ENCODE peak calls at places on chromosomes 2 and 18, in ten cellular contexts. L, F, M, N, W, A, P, I, R and J are unnamed samples.

GRCh38 chr18:57737661-57738060 is 65.5 kb downstream of the ATP8B1 start:
- DNase-seq in I (no peak), A (no peak), L (peak; percentile 96), F (no peak), W (peak; percentile 99), R (no peak), P (no peak), M (peak; percentile 99), N (no peak), J (no peak)

GRCh38 chr2:177799531-177799930 is 273.0 kb downstream of the PDE11A start:
- DNase-seq in N (no peak), I (no peak), A (peak; percentile 18), R (no peak), F (no peak), W (peak; percentile 59), P (peak; percentile 35), M (peak; percentile 40), L (peak; percentile 23), J (peak; percentile 41)

GRCh38 chr2:37267685-37268084 is 36.2 kb downstream of the NDUFAF7 start:
- DNase-seq in N (no peak), P (no peak), M (no peak), F (no peak), R (no peak), I (no peak), A (no peak), W (no peak), L (no peak), J (no peak)

GRCh38 chr2:227703961-227704360 is 13.9 kb downstream of the SLC19A3 start:
- DNase-seq in W (peak; percentile 34), A (no peak), F (no peak), I (no peak), N (no peak), M (peak; percentile 6), R (no peak), L (peak; percentile 57), P (no peak), J (peak; percentile 77)

GRCh38 chr2:152466041-152466440 is 131.1 kb downstream of the FMNL2 start:
- DNase-seq in P (no peak), W (peak; percentile 65), A (peak; percentile 49), L (peak; percentile 44), I (no peak), F (peak; percentile 30), N (no peak), M (no peak), R (no peak), J (no peak)

GRCh38 chr2:143410097-143410897 is 281.1 kb downstream of the ARHGAP15 start:
- DNase-seq in R (no peak), N (no peak), F (no peak), A (no peak), W (no peak), M (no peak), P (no peak), I (no peak), L (no peak), J (no peak)

GRCh38 chr2:144659731-144660275 is 139.9 kb upstream of the ZEB2 start:
- DNase-seq in I (peak; percentile 75), W (peak; percentile 96), M (peak; percentile 95), N (peak; percentile 29), P (no peak), L (peak; percentile 69), F (no peak), A (no peak), R (peak; percentile 58), J (no peak)

GRCh38 chr2:85326946-85327756 is 638 bp downstream of the TGOLN2 start:
- DNase-seq in I (peak; percentile 62), L (peak; percentile 54), W (peak; percentile 65), N (peak; percentile 41), P (peak; percentile 33), A (peak; percentile 65), R (peak; percentile 76), M (peak; percentile 50), F (no peak), J (peak; percentile 48)

GRCh38 chr2:1981421-1981820 is 237.1 kb upstream of the PXDN start:
- DNase-seq in I (no peak), F (no peak), N (no peak), A (no peak), R (no peak), M (no peak), L (no peak), W (no peak), P (no peak), J (no peak)

GRCh38 chr18:32893915-32894314 is 121.1 kb upstream of the KLHL14 start:
- DNase-seq in F (no peak), I (no peak), M (no peak), P (no peak), R (no peak), N (no peak), L (no peak), W (peak; percentile 21), A (no peak), J (no peak)

GRCh38 chr2:4882421-4882820 is 809.8 kb upstream of the SOX11 start:
- DNase-seq in F (no peak), L (no peak), M (no peak), P (no peak), R (no peak), W (peak; percentile 19), A (no peak), I (no peak), N (no peak), J (no peak)

GRCh38 chr2:30820381-30821055 is 13.3 kb upstream of the CAPN13 start:
- DNase-seq in N (no peak), M (no peak), I (no peak), L (no peak), R (no peak), W (no peak), F (no peak), A (no peak), P (no peak), J (no peak)

GRCh38 chr2:23563673-23564617 is 179.0 kb downstream of the KLHL29 start:
- DNase-seq in R (no peak), P (no peak), W (peak; percentile 57), I (no peak), M (peak; percentile 95), N (no peak), L (peak; percentile 75), A (peak; percentile 21), F (no peak), J (peak; percentile 76)

GRCh38 chr2:182946949-182947348 is 80.5 kb upstream of the FRZB start:
- DNase-seq in N (no peak), M (no peak), W (peak; percentile 55), L (peak; percentile 52), R (no peak), P (no peak), I (no peak), F (no peak), A (peak; percentile 21), J (peak; percentile 21)

GRCh38 chr18:78725426-78725825 is 254.2 kb upstream of the SALL3 start:
- DNase-seq in A (no peak), L (no peak), W (no peak), P (no peak), M (no peak), F (no peak), I (no peak), N (no peak), R (no peak), J (no peak)

GRCh38 chr2:28661589-28662001 is 90.0 kb upstream of the PPP1CB start:
- DNase-seq in F (no peak), R (no peak), I (no peak), L (peak; percentile 98), A (peak; percentile 85), M (peak; percentile 78), N (no peak), W (peak; percentile 99), P (no peak), J (no peak)

GRCh38 chr2:101779652-101780051 is 82.1 kb downstream of the MAP4K4 start:
- DNase-seq in P (no peak), L (no peak), N (no peak), I (no peak), A (no peak), F (no peak), W (no peak), R (no peak), M (no peak), J (no peak)
- H3K4me3 ChIP-seq in P (no peak overlapping the region), L (no peak overlapping the region), N (no peak overlapping the region), I (no peak overlapping the region), A (no peak overlapping the region), F (no peak overlapping the region), W (no peak overlapping the region), R (no peak overlapping the region), M (no peak overlapping the region), J (no peak overlapping the region)

GRCh38 chr2:224938670-224939309 is 103.5 kb downstream of the DOCK10 start:
- DNase-seq in A (no peak), N (no peak), P (peak; percentile 38), W (peak; percentile 94), R (peak; percentile 66), F (no peak), L (peak; percentile 67), M (no peak), I (no peak), J (peak; percentile 36)
- H3K4me3 ChIP-seq in A (no peak overlapping the region), N (no peak overlapping the region), P (no peak overlapping the region), W (no peak overlapping the region), R (no peak overlapping the region), F (peak overlapping the region; percentile 62), L (no peak overlapping the region), M (no peak overlapping the region), I (no peak overlapping the region), J (no peak overlapping the region)

DNA sequence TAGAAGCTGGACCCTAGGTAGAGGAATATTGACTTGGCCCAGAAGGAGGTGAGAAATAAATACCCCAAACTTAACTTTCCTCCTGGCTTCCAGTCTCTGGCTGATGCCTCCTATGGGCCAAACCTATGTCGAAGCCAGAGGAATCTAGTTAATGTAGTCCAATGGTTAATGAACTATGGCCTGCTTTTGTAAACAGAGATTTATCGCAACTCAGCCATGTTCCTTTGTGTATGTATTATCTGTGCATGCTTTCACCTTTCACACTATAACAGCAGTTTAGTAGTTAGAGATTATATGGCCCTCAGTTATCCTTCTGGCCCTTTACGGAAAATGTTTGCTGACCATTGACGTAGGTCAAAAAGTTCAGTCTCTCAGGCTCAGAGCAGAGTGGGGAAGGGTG is 67.3 kb upstream of the BARD1 start:
- DNase-seq in R (no peak), I (no peak), P (no peak), F (no peak), N (no peak), M (no peak), W (no peak), L (no peak), A (no peak), J (no peak)
- H3K4me3 ChIP-seq in R (no peak overlapping the region), I (no peak overlapping the region), P (no peak overlapping the region), F (no peak overlapping the region), N (no peak overlapping the region), M (no peak overlapping the region), W (no peak overlapping the region), L (no peak overlapping the region), A (no peak overlapping the region), J (no peak overlapping the region)

GRCh38 chr2:22361571-22361970 is 1023.4 kb upstream of the KLHL29 start:
- DNase-seq in L (no peak), M (no peak), I (no peak), A (no peak), F (no peak), R (no peak), P (no peak), W (no peak), N (no peak), J (no peak)

GRCh38 chr2:22355816-22356433 is 1029.1 kb upstream of the KLHL29 start:
- DNase-seq in R (no peak), I (no peak), L (peak; percentile 6), A (peak; percentile 50), W (peak; percentile 4), M (no peak), N (no peak), F (no peak), P (peak; percentile 69), J (peak; percentile 70)

GRCh38 chr2:22360735-22361374 is 1024.1 kb upstream of the KLHL29 start:
- DNase-seq in F (no peak), N (no peak), M (no peak), I (no peak), L (no peak), A (no peak), P (no peak), W (no peak), R (no peak), J (no peak)

GRCh38 chr2:22359020-22359672 is 1025.8 kb upstream of the KLHL29 start:
- DNase-seq in W (no peak), P (no peak), N (no peak), M (no peak), L (no peak), R (no peak), A (no peak), F (no peak), I (no peak), J (no peak)
- H3K4me3 ChIP-seq in W (no peak overlapping the region), P (no peak overlapping the region), N (no peak overlapping the region), M (no peak overlapping the region), L (no peak overlapping the region), R (no peak overlapping the region), A (no peak overlapping the region), F (no peak overlapping the region), I (no peak overlapping the region), J (no peak overlapping the region)